ENCODE peak calls at places on chromosome 1, in five cellular contexts. C is small intestine, A is esophagus squamous epithelium, T is cardiac muscle cell, Q is left ventricle myocardium inferior. P is an unnamed sample.

GRCh38 chr1:159429074-159429861 is 2.7 kb upstream of the OR10J4 start:
- DNase-seq in C (no peak), A (no peak), T (no peak), Q (no peak), P (no peak)

GRCh38 chr1:206048582-206048981 is 4.4 kb upstream of the RHEX start:
- DNase-seq in C (peak; percentile 94), A (no peak), T (no peak), Q (no peak), P (peak; percentile 83)

GRCh38 chr1:93690341-93690740 is 8.7 kb upstream of the BCAR3 start:
- DNase-seq in C (peak; percentile 79), A (no peak), T (no peak), Q (no peak), P (no peak)

GRCh38 chr1:101105877-101106276 is 80.3 kb upstream of the DPH5 start:
- DNase-seq in C (no peak), A (no peak), T (no peak), Q (no peak), P (no peak)

GRCh38 chr1:209937996-209938959 is at the start of gene SYT14:
- DNase-seq in C (no peak), A (no peak), T (peak; percentile 77), Q (no peak), P (peak; percentile 61)

GRCh38 chr1:19564366-19564765 is 79.0 kb upstream of the CAPZB start:
- DNase-seq in C (peak; percentile 21), A (no peak), T (no peak), Q (no peak), P (no peak)

GRCh38 chr1:56223962-56224361 is 355.4 kb downstream of the PLPP3 start:
- DNase-seq in C (no peak), A (no peak), T (no peak), Q (no peak), P (no peak)

GRCh38 chr1:182135946-182136345 is 74.4 kb upstream of the ZNF648 start:
- DNase-seq in C (no peak), A (no peak), T (no peak), Q (no peak), P (no peak)

GRCh38 chr1:83102630-83103071 is 896.3 kb downstream of the TTLL7 start:
- DNase-seq in C (no peak), A (no peak), T (peak; percentile 68), Q (no peak), P (peak; percentile 31)

GRCh38 chr1:170657275-170657853 is 6.6 kb upstream of the PRRX1 start:
- DNase-seq in C (no peak), A (no peak), T (no peak), Q (no peak), P (no peak)

GRCh38 chr1:232589809-232590741 is 39.9 kb downstream of the SIPA1L2 start:
- DNase-seq in C (no peak), A (no peak), T (peak; percentile 47), Q (no peak), P (no peak)

GRCh38 chr1:10890391-10891073 is 94.1 kb upstream of the CASZ1 start:
- DNase-seq in C (no peak), A (no peak), T (no peak), Q (no peak), P (peak; percentile 54)

GRCh38 chr1:153399401-153400055 is 8.7 kb upstream of the S100A8 start:
- DNase-seq in C (no peak), A (no peak), T (no peak), Q (no peak), P (no peak)

GRCh38 chr1:96865731-96866684 is 144.4 kb downstream of the PTBP2 start:
- DNase-seq in C (peak; percentile 8), A (no peak), T (no peak), Q (no peak), P (peak; percentile 54)

GRCh38 chr1:207495816-207496792 is at the start of gene CR1:
- DNase-seq in C (peak; percentile 25), A (no peak), T (peak; percentile 35), Q (peak; percentile 36), P (peak; percentile 23)

GRCh38 chr1:175191654-175192053 is 922 bp downstream of the KIAA0040 start:
- DNase-seq in C (peak; percentile 64), A (no peak), T (no peak), Q (no peak), P (no peak)
- H3K4me1 ChIP-seq in C (peaks cover 3% of the 10 kb centered on the region), A (peaks cover 95% of the 10 kb centered on the region), T (peaks cover 4% of the 10 kb centered on the region), Q (peaks cover 70% of the 10 kb centered on the region), P (no peaks in the 10 kb centered on the region)

GRCh38 chr1:231420299-231420958 is 1.7 kb downstream of the EGLN1 start:
- DNase-seq in C (no peak), A (no peak), T (peak; percentile 25), Q (no peak), P (no peak)
- H3K4me1 ChIP-seq in C (peaks cover 3% of the 10 kb centered on the region), A (peaks cover 65% of the 10 kb centered on the region), T (peaks cover 34% of the 10 kb centered on the region), Q (peaks cover 91% of the 10 kb centered on the region), P (peaks cover 32% of the 10 kb centered on the region)

GRCh38 chr1:165882168-165882837 is 54.9 kb downstream of the UCK2 start:
- DNase-seq in C (no peak), A (no peak), T (no peak), Q (no peak), P (no peak)

GRCh38 chr1:165884690-165885304 is 57.4 kb downstream of the UCK2 start:
- DNase-seq in C (no peak), A (no peak), T (no peak), Q (no peak), P (no peak)

GRCh38 chr1:165884009-165884689 is 56.7 kb downstream of the UCK2 start:
- DNase-seq in C (no peak), A (no peak), T (no peak), Q (no peak), P (no peak)

GRCh38 chr1:165880993-165881392 is 53.6 kb downstream of the UCK2 start:
- DNase-seq in C (no peak), A (no peak), T (no peak), Q (no peak), P (no peak)

GRCh38 chr1:165883056-165883455 is 55.6 kb downstream of the UCK2 start:
- DNase-seq in C (no peak), A (no peak), T (no peak), Q (no peak), P (no peak)
- H3K4me1 ChIP-seq in C (peaks cover 5% of the 10 kb centered on the region), A (peaks cover 58% of the 10 kb centered on the region), T (peaks cover 5% of the 10 kb centered on the region), Q (peaks cover 27% of the 10 kb centered on the region), P (peaks cover 4% of the 10 kb centered on the region)

GRCh38 chr1:9328681-9329080 is 36.0 kb downstream of the SPSB1 start:
- DNase-seq in C (no peak), A (no peak), T (no peak), Q (no peak), P (no peak)
- H3K4me1 ChIP-seq in C (peaks cover 5% of the 10 kb centered on the region), A (peaks cover 97% of the 10 kb centered on the region), T (no peaks in the 10 kb centered on the region), Q (peaks cover 47% of the 10 kb centered on the region), P (peaks cover 33% of the 10 kb centered on the region)

GRCh38 chr1:26584022-26584485 is 54.5 kb downstream of the RPS6KA1 start:
- DNase-seq in C (no peak), A (no peak), T (no peak), Q (no peak), P (no peak)
- H3K4me1 ChIP-seq in C (no peaks in the 10 kb centered on the region), A (no peaks in the 10 kb centered on the region), T (no peaks in the 10 kb centered on the region), Q (no peaks in the 10 kb centered on the region), P (no peaks in the 10 kb centered on the region)

GRCh38 chr1:204085876-204086275 is 13.0 kb downstream of the SOX13 start:
- DNase-seq in C (no peak), A (no peak), T (no peak), Q (no peak), P (no peak)

GRCh38 chr1:204088596-204088995 is 15.7 kb downstream of the SOX13 start:
- DNase-seq in C (no peak), A (no peak), T (no peak), Q (no peak), P (no peak)

GRCh38 chr1:204089044-204089751 is 16.3 kb downstream of the SOX13 start:
- DNase-seq in C (no peak), A (no peak), T (no peak), Q (no peak), P (no peak)

GRCh38 chr1:204087893-204088528 is 15.1 kb downstream of the SOX13 start:
- DNase-seq in C (no peak), A (no peak), T (no peak), Q (peak; percentile 46), P (no peak)

DNA sequence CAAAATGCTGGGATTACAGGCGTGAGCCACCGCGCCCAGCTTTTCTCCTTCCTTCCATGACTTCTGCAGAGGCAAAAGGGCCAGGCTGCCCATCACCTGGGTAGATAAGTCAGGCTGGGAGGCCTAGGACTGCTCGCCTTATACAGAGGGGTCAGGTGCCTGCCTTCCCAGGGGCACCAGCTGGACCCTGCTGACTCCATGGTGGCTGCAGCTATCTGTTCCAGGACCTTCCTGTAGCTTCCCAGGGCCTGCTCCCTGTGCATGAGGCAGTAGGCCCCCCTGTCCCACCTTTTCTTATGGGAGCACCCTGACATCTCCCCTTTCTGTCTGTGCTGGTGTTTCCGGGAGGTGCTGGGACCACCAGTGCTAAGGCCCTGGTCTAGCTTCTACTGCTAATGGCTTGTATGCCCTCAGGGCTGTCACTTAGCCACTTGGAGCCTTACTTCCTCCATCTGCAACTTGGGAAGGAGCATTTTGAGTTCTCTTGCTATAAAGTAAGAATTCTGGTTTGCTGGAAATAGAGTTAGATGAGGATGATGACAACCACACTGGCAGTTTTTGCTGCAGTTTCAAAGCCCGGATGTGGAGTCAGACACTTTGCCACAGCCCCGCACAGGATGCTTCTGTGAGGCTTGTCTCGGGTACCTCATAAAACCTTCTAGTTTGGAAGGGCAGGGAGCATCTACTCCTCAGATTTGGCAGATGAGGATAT is 14.4 kb downstream of the SOX13 start:
- DNase-seq in C (no peak), A (no peak), T (no peak), Q (no peak), P (no peak)
- H3K4me1 ChIP-seq in C (no peaks in the 10 kb centered on the region), A (peaks cover 98% of the 10 kb centered on the region), T (peaks cover 7% of the 10 kb centered on the region), Q (peaks cover 99% of the 10 kb centered on the region), P (peaks cover 50% of the 10 kb centered on the region)

P was measured in hepatocyte.